ENCODE peak calls at places on chromosomes 13 and 19, in five cellular contexts. Z, E, O, Q and J are unnamed samples.
A peak's percentile ranks its signal among the peaks of the same experiment; 100 is the strongest.

GRCh38 chr13:30681489-30682242 is 53.7 kb upstream of the ALOX5AP start:
- DNase-seq in Z (no peak), O (no peak), Q (no peak), E (no peak), J (no peak)

GRCh38 chr13:112999414-113000177 is 30.6 kb downstream of the MCF2L start:
- DNase-seq in O (no peak), E (no peak), Z (no peak), Q (no peak), J (no peak)

GRCh38 chr13:34044041-34044440 is 226.1 kb downstream of the RFC3 start:
- DNase-seq in O (no peak), E (no peak), Z (no peak), Q (no peak), J (no peak)

GRCh38 chr19:29507081-29507860 is 18.5 kb upstream of the VSTM2B start:
- DNase-seq in Q (no peak), Z (no peak), E (no peak), O (no peak), J (no peak)

GRCh38 chr13:58134525-58134924 is 503.0 kb downstream of the PCDH17 start:
- DNase-seq in Q (no peak), O (no peak), E (no peak), Z (no peak), J (no peak)

GRCh38 chr13:21637296-21637695 is 33.3 kb upstream of the MICU2 start:
- DNase-seq in E (no peak), Q (peak; percentile 50), O (peak; percentile 31), Z (peak; percentile 66), J (no peak)

GRCh38 chr19:57803594-57804325 is 11.0 kb downstream of the ZNF552 start:
- DNase-seq in Q (peak; percentile 30), Z (no peak), E (no peak), O (no peak), J (no peak)

GRCh38 chr13:40595693-40596092 is 70.7 kb downstream of the FOXO1 start:
- DNase-seq in Q (no peak), Z (no peak), O (no peak), E (no peak), J (no peak)

GRCh38 chr19:44643605-44644390 is at the start of gene PVR:
- DNase-seq in E (no peak), Q (peak; percentile 50), O (peak; percentile 73), Z (peak; percentile 91), J (peak; percentile 77)

GRCh38 chr19:44642375-44642774 is 1.3 kb upstream of the PVR start:
- DNase-seq in O (no peak), Z (no peak), Q (no peak), E (no peak), J (no peak)

GRCh38 chr19:44645407-44646048 is 1.8 kb downstream of the PVR start:
- DNase-seq in Z (peak; percentile 62), E (no peak), Q (no peak), O (no peak), J (no peak)

GRCh38 chr19:44646049-44646416 is 2.3 kb downstream of the PVR start:
- DNase-seq in E (no peak), O (no peak), Z (no peak), Q (no peak), J (no peak)

GRCh38 chr19:44644391-44645016 is 794 bp downstream of the PVR start:
- DNase-seq in E (no peak), Q (peak; percentile 34), Z (peak; percentile 82), O (peak; percentile 32), J (peak; percentile 73)
- TF ChIP-seq KDM1A in E (no peak), Q (no peak), Z (no peak), O (no peak), J (no peak)

DNA sequence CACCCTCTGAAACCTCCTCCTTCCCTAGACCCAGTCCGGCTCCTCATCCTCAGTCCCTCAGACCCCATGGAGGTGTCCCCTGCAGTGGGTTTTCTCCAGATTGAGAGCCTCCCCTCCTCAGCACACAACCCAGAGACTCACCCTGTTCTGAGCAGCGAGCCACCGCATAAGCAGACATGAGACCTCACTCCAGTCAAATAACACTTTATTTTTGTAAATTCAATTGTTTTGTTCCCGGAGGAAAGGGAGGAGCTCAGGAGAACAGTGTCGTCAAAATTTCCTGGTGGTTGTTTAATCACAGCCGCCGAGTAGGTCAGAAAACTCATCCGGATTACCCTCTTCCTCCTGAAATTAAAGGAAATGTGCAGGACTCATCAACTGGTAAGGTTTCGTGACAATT is 57.5 kb downstream of the ERICH4 start:
- DNase-seq in O (no peak), E (no peak), Z (no peak), Q (no peak), J (no peak)
- TF ChIP-seq POLR2A in O (no peak), E (no peak), Z (no peak), Q (no peak), J (no peak)

GRCh38 chr19:1354496-1355257 is 29.0 kb upstream of the NDUFS7 start:
- DNase-seq in Z (peak; percentile 81), Q (peak; percentile 82), E (no peak), O (peak; percentile 99), J (peak; percentile 90)
- TF ChIP-seq KDM1A in Z (no peak), Q (no peak), E (no peak), O (no peak), J (no peak)

DNA sequence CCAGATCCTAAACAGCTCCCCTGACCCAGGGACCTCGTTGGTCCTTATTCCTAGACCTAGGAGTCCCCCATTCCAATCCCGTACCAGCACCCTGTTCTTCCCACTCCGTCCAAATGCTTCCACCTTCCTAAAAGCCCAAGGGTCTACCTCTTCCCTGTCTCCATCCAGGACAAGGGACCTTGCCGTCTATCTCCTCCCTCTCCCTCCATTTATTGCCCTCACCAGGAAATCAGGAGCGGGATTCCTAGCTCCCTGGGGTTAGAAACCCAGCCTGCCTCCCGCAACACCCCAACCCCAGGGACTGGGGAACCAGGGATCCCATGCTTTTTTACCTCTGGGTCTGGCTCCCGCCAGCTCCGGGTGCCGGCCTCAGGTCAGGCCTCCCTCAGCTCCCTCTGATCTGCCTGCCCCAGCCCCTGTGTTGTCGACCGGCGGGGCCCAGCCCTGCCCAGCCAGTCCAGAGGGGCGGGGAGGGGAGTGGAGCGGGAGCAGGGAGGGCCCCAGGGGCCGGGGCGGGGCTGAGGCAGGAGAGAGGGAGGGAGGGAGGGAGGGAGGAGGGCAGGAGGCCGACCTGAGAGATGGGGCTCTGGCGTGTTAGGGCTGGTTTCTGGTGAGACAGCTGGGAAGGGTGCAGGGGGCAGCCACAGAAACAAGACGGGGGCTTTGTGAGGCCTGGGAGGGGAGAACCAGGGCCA is at the start of gene B3GNT8:
- DNase-seq in E (no peak), O (peak; percentile 94), Q (peak; percentile 59), Z (no peak), J (peak; percentile 56)
- TF ChIP-seq POLR2A in E (peak; percentile 60), O (peak; percentile 51), Q (peak; percentile 60), Z (no peak), J (no peak)

GRCh38 chr19:50147462-50148423 is 15.3 kb downstream of the IZUMO2 start:
- DNase-seq in Z (peak; percentile 96), Q (peak; percentile 86), E (peak; percentile 11), O (peak; percentile 88), J (peak; percentile 86)
- TF ChIP-seq KDM1A in Z (no peak), Q (no peak), E (no peak), O (no peak), J (no peak)

DNA sequence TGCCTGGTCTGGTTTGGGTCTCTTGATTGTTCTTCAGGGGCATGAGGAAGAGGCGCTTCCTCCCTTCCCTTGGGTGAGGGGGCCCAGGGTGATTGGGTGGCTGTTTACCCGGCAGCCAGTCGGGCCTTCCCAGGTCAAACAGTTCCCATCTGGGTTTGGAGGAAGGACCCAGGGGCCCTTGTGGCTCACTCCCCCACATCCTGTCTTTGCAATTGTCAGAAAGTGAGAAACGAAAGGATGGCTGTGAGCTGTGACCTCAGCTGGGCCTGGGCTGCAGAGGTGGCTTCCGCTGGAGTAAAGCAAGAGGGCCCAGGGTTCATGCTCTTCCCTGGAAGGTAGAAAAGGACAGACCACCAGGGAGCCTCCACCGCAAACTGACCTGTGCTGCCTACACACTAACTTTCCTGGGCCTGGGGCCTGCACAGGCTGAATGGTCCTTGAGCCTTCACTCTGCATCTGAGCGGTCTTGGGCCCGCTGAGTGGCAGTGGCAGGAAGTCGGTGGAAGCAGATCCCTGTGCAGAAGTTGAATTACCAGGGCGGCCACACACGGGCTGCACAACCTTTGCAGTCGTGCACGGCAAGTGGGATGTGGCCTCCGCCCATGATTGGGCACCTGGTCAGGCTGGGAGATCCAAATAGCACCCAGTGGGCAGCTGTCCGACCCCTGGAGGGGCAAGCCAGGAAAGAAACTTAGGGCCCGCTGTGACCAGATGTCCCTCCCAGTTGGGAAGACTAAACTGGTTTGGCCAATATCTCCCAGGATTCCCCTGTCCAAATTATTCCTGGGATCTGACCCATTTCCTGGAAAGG is 5.3 kb upstream of the CD79A start:
- DNase-seq in Q (no peak), E (peak; percentile 80), O (no peak), Z (peak; percentile 56), J (no peak)
- TF ChIP-seq POLR2A in Q (peak; percentile 56), E (peak; percentile 91), O (peak; percentile 87), Z (no peak), J (peak; percentile 88)

GRCh38 chr19:6925801-6926751 is 38.7 kb downstream of the ADGRE1 start:
- DNase-seq in O (no peak), E (peak; percentile 68), Z (peak; percentile 84), Q (no peak), J (no peak)
- TF ChIP-seq KDM1A in O (no peak), E (no peak), Z (no peak), Q (no peak), J (no peak)

GRCh38 chr19:44741841-44742352 is 6.6 kb upstream of the BCL3 start:
- DNase-seq in E (no peak), O (peak; percentile 56), Q (peak; percentile 78), Z (peak; percentile 100), J (no peak)
- TF ChIP-seq POLR2A in E (no peak), O (no peak), Q (peak; percentile 28), Z (peak; percentile 39), J (no peak)

GRCh38 chr13:76161143-76161542 is 525.0 kb downstream of the LMO7 start:
- DNase-seq in Z (no peak), O (no peak), Q (no peak), E (no peak), J (no peak)
- TF ChIP-seq KDM1A in Z (no peak), O (no peak), Q (no peak), E (no peak), J (no peak)

GRCh38 chr19:6773323-6773931 is 919 bp downstream of the VAV1 start:
- DNase-seq in Q (no peak), Z (no peak), O (peak; percentile 35), E (peak; percentile 64), J (no peak)
- TF ChIP-seq POLR2A in Q (no peak), Z (no peak), O (no peak), E (peak; percentile 66), J (no peak)